ENCODE peak calls at places on chromosomes 5 and 9, in five cellular contexts. L is A172; N is NCI-H460; S is activated naive CD8-positive, alpha-beta T cell treated with anti-CD3 and anti-CD28 coated beads, Interleukin-2, amount 50 U/mL, for 24 hours; P is tibial artery. D is an unnamed sample.

GRCh38 chr9:112854657-112855056 is 36.0 kb downstream of the SLC46A2 start:
- DNase-seq in N (no peak), S (no peak), L (no peak), P (no peak), D (no peak)

GRCh38 chr5:122929001-122929400 is 83.6 kb downstream of the SNX24 start:
- DNase-seq in L (no peak), S (no peak), P (no peak), N (no peak), D (no peak)

GRCh38 chr9:130938184-130938651 is 829 bp downstream of the FIBCD1 start:
- DNase-seq in S (no peak), L (no peak), P (no peak), N (no peak), D (peak; percentile 64)

GRCh38 chr5:157347301-157348048 is 81.6 kb downstream of the CYFIP2 start:
- DNase-seq in P (no peak), L (no peak), S (no peak), N (no peak), D (peak; percentile 51)

GRCh38 chr9:110092792-110093191 is 115.2 kb downstream of the C9orf152 start:
- DNase-seq in L (no peak), N (no peak), S (no peak), P (no peak), D (peak; percentile 30)

GRCh38 chr9:18747590-18747989 is 273.6 kb downstream of the ADAMTSL1 start:
- DNase-seq in L (no peak), S (no peak), N (no peak), P (no peak), D (no peak)

GRCh38 chr5:57175586-57175985 is 1.7 kb downstream of the GPBP1 start:
- DNase-seq in L (no peak), P (no peak), S (peak; percentile 52), N (no peak), D (no peak)

GRCh38 chr5:90161399-90161798 is 248.2 kb downstream of the CETN3 start:
- DNase-seq in L (peak; percentile 72), S (no peak), P (peak; percentile 28), N (peak; percentile 22), D (peak; percentile 74)

GRCh38 chr5:173333900-173334685 is 5.9 kb upstream of the STC2 start:
- DNase-seq in L (peak; percentile 59), N (no peak), P (no peak), S (no peak), D (no peak)

GRCh38 chr5:134503088-134503936 is 22.2 kb upstream of the JADE2 start:
- DNase-seq in P (peak; percentile 80), L (peak; percentile 99), N (no peak), S (peak; percentile 75), D (peak; percentile 99)

GRCh38 chr5:167754501-167754941 is 536.9 kb upstream of the WWC1 start:
- DNase-seq in S (no peak), L (peak; percentile 87), N (no peak), P (no peak), D (no peak)

GRCh38 chr9:131436386-131436785 is 42.5 kb downstream of the PRRC2B start:
- DNase-seq in S (no peak), L (no peak), P (no peak), N (no peak), D (no peak)

GRCh38 chr5:154047324-154047723 is 8.6 kb downstream of the MFAP3 start:
- DNase-seq in L (no peak), S (no peak), N (no peak), P (no peak), D (no peak)

D was measured in islet precursor cell.